ENCODE peak calls at places on chromosomes 6 and 20, in six cellular contexts. Q is IMR-90, P is mesenchymal stem cell, N is H1, A is H9, K is neuronal stem cell. B is an unnamed sample.

GRCh38 chr6:136415351-136416005 is 125.8 kb upstream of the BCLAF1 start:
- DNase-seq in P (peak; percentile 48), A (no peak), K (no peak), N (no peak), Q (peak; percentile 11), B (peak; percentile 43)

GRCh38 chr6:72861059-72861458 is 239.2 kb downstream of the KCNQ5 start:
- DNase-seq in N (no peak), A (no peak), Q (peak; percentile 19), P (no peak), K (no peak), B (no peak)

GRCh38 chr6:108651781-108652227 is 91.1 kb downstream of the FOXO3 start:
- DNase-seq in K (no peak), Q (peak; percentile 92), N (no peak), P (peak; percentile 39), A (no peak), B (no peak)

GRCh38 chr20:29741594-29741893 is 1515.9 kb upstream of the DEFB115 start:
- DNase-seq in N (no peak), K (no peak), A (no peak), Q (no peak), P (no peak), B (no peak)

GRCh38 chr20:29740601-29740950 is 1516.9 kb upstream of the DEFB115 start:
- DNase-seq in A (no peak), Q (no peak), P (no peak), K (no peak), N (no peak), B (no peak)

GRCh38 chr6:2805031-2805430 is 36.6 kb downstream of the SERPINB1 start:
- DNase-seq in Q (no peak), A (no peak), P (no peak), K (no peak), N (no peak), B (no peak)

GRCh38 chr20:21514553-21515251 is 838 bp upstream of the NKX2-2 start:
- DNase-seq in P (no peak), N (peak; percentile 86), A (peak; percentile 93), Q (no peak), K (no peak), B (no peak)

GRCh38 chr6:161365633-161366032 is 91.8 kb upstream of the AGPAT4 start:
- DNase-seq in K (no peak), P (no peak), Q (no peak), N (no peak), A (no peak), B (no peak)

GRCh38 chr6:84910881-84911607 is 146.6 kb upstream of the TBX18 start:
- DNase-seq in K (no peak), Q (no peak), P (no peak), N (no peak), A (no peak), B (no peak)

GRCh38 chr6:28868873-28869272 is 54.9 kb downstream of the TRIM27 start:
- DNase-seq in N (no peak), A (no peak), Q (no peak), P (no peak), K (no peak), B (no peak)

GRCh38 chr6:28867078-28867414 is 56.7 kb downstream of the TRIM27 start:
- DNase-seq in Q (peak; percentile 3), P (no peak), A (no peak), N (no peak), K (no peak), B (peak; percentile 41)

GRCh38 chr6:28866342-28867077 is 57.3 kb downstream of the TRIM27 start:
- DNase-seq in K (peak; percentile 54), Q (peak; percentile 29), A (peak; percentile 85), P (peak; percentile 64), N (peak; percentile 84), B (peak; percentile 89)

GRCh38 chr6:28875348-28875747 is 48.4 kb downstream of the TRIM27 start:
- DNase-seq in A (no peak), N (no peak), Q (no peak), K (no peak), P (no peak), B (no peak)

DNA sequence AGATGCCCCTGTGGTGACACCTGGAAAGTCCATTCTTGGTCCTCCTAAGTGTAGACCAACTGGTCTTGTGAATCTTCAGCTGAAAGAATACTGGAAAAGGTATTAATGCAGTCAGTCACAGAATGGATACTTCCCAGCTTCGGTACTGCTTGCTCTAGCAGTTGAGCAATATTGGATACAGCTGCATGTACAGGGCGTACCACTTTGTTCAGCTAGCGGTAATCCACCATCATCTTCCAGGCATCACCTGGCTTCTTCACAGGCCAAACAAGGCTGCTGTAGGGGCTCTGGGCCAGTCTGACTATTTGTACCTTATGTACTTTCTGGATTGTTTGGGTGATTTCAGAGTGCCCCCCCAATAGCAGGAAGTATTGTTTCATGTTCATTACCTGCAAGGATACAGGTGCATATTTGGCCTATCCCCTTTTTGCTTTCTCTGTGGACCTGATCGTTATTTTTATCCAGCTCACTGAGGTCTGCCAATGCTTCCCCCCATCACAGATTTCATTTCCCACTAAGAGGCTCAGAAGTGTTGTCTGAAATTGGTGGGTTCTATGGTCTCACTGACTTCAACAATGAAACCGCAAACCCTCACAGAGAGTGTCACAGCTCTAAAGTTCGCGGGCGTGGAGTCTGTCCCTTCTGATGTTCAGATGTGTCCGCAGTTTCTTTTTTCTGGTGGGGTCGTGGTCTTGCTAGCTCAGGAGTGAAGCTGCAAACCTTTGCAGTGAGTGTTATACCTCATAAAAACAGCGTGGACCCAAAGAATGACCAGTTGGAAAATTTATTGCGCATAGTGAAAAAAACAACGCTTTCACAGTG is 52.2 kb downstream of the TRIM27 start:
- DNase-seq in N (no peak), P (no peak), K (no peak), Q (no peak), A (no peak), B (no peak)
- H4K91ac ChIP-seq in N (peak overlapping the region; percentile 35), P (no peak overlapping the region), K (no peak overlapping the region), Q (no peak overlapping the region), A (no peak overlapping the region), B (no peak overlapping the region)

DNA sequence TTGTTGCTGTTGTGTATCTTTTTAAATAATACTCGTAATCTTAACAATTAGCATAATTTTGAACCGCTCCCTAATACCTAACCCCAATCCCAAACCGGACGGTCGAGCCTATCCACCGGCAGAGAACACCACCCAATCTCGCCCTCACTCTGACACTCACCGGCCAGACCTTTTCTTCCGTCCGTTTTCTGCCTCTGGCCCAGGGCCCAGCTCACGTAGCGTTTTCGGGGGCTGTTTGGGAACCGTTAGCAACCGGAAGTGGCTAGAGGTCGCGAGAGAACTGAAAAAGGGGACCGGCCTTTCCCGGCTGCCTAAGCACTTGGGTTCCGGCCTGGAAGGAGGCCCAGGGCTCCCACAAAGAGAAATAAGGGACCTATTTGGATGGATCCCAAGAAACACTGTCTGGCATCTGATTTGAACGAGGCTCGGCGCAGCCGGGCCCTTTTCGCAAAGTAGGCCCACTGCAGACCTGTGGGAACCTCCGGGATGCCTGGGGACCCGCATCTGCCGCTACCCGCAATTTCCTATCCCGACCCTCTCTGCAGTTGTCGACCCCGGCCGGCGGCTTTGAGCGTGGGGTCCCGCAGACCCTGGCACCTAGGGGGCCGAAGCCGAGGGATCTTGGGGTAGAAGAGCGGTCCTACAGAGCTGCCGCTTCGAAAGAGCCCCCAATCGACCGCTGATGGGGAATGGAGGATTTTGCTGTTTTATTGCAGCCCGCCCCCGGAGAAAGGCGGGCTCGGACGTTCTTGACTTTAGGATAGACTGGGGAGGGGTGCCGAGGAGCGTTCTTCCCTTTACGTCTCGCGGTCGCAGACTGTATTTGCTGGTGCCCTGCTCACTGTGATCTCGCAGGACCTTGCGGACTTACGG is 4.9 kb upstream of the ZKSCAN8 start:
- DNase-seq in K (peak; percentile 89), Q (peak; percentile 96), P (peak; percentile 96), N (peak; percentile 87), A (peak; percentile 88), B (peak; percentile 48)
- H4K91ac ChIP-seq in K (no peak overlapping the region), Q (peak overlapping the region; percentile 76), P (peak overlapping the region; percentile 82), N (peak overlapping the region; percentile 27), A (no peak overlapping the region), B (peak overlapping the region; percentile 86)

DNA sequence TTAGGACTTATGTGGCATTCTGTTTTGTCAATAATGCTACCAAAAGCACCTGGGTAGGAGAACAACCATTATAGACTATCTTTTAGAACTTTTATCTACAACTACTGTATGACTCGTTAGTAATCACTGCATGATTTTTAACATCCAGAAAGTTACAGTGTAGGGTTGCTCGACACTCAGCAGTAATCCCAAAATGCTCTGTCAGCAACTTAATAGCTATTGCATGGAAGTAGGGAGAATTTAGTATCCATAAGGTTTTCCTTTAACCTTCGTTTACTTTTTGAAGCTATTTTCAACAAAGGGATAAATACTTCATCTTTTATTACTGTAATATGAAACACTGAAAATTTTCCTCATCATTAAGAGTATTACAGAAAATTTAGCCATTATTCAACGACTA is 309.5 kb downstream of the RNGTT start:
- DNase-seq in Q (peak; percentile 9), P (no peak), N (no peak), K (no peak), A (no peak), B (no peak)
- H4K91ac ChIP-seq in Q (no peak overlapping the region), P (no peak overlapping the region), N (no peak overlapping the region), K (no peak overlapping the region), A (no peak overlapping the region), B (no peak overlapping the region)

GRCh38 chr20:63895886-63896135 is 885 bp downstream of the DNAJC5 start:
- DNase-seq in Q (peak; percentile 20), K (no peak), A (no peak), N (no peak), P (peak; percentile 47), B (no peak)

GRCh38 chr20:63896136-63896890 is 1.4 kb downstream of the DNAJC5 start:
- DNase-seq in Q (peak; percentile 46), K (no peak), P (peak; percentile 54), N (no peak), A (no peak), B (peak; percentile 56)

GRCh38 chr20:63893999-63894357 is 948 bp upstream of the DNAJC5 start:
- DNase-seq in A (no peak), P (peak; percentile 36), K (no peak), N (no peak), Q (no peak), B (no peak)

GRCh38 chr20:63894358-63895201 is at the start of gene DNAJC5:
- DNase-seq in A (peak; percentile 93), N (peak; percentile 99), Q (peak; percentile 87), P (peak; percentile 87), K (peak; percentile 90), B (peak; percentile 97)

GRCh38 chr20:63895202-63895885 is 418 bp downstream of the DNAJC5 start:
- DNase-seq in N (peak; percentile 56), K (no peak), Q (no peak), A (no peak), P (no peak), B (no peak)
- H4K91ac ChIP-seq in N (no peak overlapping the region), K (no peak overlapping the region), Q (no peak overlapping the region), A (no peak overlapping the region), P (no peak overlapping the region), B (no peak overlapping the region)

GRCh38 chr20:34060970-34061369 is 51.1 kb downstream of the EIF2S2 start:
- DNase-seq in K (no peak), A (no peak), N (no peak), Q (no peak), P (no peak), B (no peak)

GRCh38 chr20:34062651-34063482 is 49.2 kb downstream of the EIF2S2 start:
- DNase-seq in K (no peak), Q (peak; percentile 62), P (peak; percentile 56), N (no peak), A (no peak), B (no peak)

GRCh38 chr20:34058831-34059230 is 53.2 kb downstream of the EIF2S2 start:
- DNase-seq in A (no peak), Q (peak; percentile 23), K (no peak), P (peak; percentile 58), N (no peak), B (no peak)

GRCh38 chr20:34064286-34064685 is 47.8 kb downstream of the EIF2S2 start:
- DNase-seq in K (no peak), Q (no peak), N (no peak), P (no peak), A (no peak), B (no peak)

GRCh38 chr20:34061695-34062094 is 50.3 kb downstream of the EIF2S2 start:
- DNase-seq in K (no peak), Q (no peak), N (no peak), A (no peak), P (no peak), B (no peak)
- H4K91ac ChIP-seq in K (no peak overlapping the region), Q (no peak overlapping the region), N (no peak overlapping the region), A (no peak overlapping the region), P (no peak overlapping the region), B (no peak overlapping the region)

B was measured in trophoblast cell.